ENCODE peak calls at places on chromosomes 3 and 15, in four cellular contexts. N is H9, U is mesenchymal stem cell, X is trophoblast cell. C is an unnamed sample.

GRCh38 chr3:164250923-164251322 is 827.4 kb downstream of the SI start:
- DNase-seq in X (no peak), U (no peak), N (no peak), C (no peak)

GRCh38 chr15:90047956-90048575 is 46.9 kb downstream of the ZNF710 start:
- DNase-seq in U (no peak), X (no peak), N (no peak), C (no peak)

GRCh38 chr3:117495620-117496019 is 786.0 kb downstream of the TUSC7 start:
- DNase-seq in X (no peak), U (no peak), N (no peak), C (no peak)

GRCh38 chr3:9201278-9201677 is 48.2 kb downstream of the SRGAP3 start:
- DNase-seq in X (no peak), N (no peak), U (no peak), C (no peak)

GRCh38 chr3:195013411-195013810 is 257.5 kb downstream of the XXYLT1 start:
- DNase-seq in N (no peak), U (no peak), X (no peak), C (no peak)

GRCh38 chr15:66778716-66779115 is 76.7 kb downstream of the SMAD6 start:
- DNase-seq in X (no peak), U (no peak), N (no peak), C (no peak)

GRCh38 chr3:3799173-3800075 is at the start of gene LRRN1:
- DNase-seq in X (no peak), N (peak; percentile 94), U (no peak), C (peak; percentile 76)

GRCh38 chr3:14518893-14519292 is 21.2 kb downstream of the GRIP2 start:
- DNase-seq in X (no peak), U (no peak), N (peak; percentile 10), C (no peak)

GRCh38 chr3:188322135-188322892 is 168.4 kb downstream of the LPP start:
- DNase-seq in N (no peak), X (no peak), U (no peak), C (no peak)

GRCh38 chr3:188326968-188327367 is 173.0 kb downstream of the LPP start:
- DNase-seq in N (no peak), U (peak; percentile 31), X (no peak), C (no peak)

GRCh38 chr3:188323067-188323842 is 169.3 kb downstream of the LPP start:
- DNase-seq in U (no peak), X (no peak), N (no peak), C (no peak)

GRCh38 chr3:188327433-188327832 is 173.5 kb downstream of the LPP start:
- DNase-seq in U (no peak), N (no peak), X (no peak), C (no peak)

GRCh38 chr3:188326111-188326510 is 172.2 kb downstream of the LPP start:
- DNase-seq in U (peak; percentile 41), N (no peak), X (no peak), C (no peak)
- H3K27ac ChIP-seq in U (no peak overlapping the region), N (no peak overlapping the region), X (no peak overlapping the region), C (no peak overlapping the region)

DNA sequence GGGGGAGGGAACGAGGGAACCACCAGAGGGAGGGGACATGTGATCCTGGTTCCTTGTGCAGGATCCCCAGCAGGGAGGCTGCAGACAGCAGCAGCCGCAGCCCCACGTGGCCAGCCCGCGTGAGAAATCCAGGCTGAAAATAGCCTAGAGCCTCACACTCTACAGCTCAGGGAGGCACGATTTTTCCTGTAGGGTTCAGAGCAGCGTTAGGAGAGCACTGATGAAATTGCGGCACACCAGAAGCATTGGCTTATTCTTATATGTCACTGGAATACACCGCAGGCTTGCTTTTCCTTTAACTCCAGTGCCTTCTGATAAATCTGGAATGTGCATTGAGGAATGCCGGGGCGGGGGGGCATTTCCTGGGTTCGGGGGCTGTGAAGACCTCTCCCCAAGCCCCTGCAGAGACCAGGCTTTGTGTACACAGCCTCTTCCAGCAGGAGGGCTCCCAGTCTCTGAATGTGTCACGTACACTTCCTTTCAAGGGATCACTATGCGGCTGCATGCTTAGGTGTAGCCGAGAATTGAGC is 193.0 kb downstream of the ATP10A start:
- DNase-seq in X (peak; percentile 38), U (peak; percentile 10), N (peak; percentile 86), C (peak; percentile 45)
- H3K27ac ChIP-seq in X (peak overlapping the region; percentile 63), U (peak overlapping the region; percentile 48), N (peak overlapping the region; percentile 52), C (no peak overlapping the region)

DNA sequence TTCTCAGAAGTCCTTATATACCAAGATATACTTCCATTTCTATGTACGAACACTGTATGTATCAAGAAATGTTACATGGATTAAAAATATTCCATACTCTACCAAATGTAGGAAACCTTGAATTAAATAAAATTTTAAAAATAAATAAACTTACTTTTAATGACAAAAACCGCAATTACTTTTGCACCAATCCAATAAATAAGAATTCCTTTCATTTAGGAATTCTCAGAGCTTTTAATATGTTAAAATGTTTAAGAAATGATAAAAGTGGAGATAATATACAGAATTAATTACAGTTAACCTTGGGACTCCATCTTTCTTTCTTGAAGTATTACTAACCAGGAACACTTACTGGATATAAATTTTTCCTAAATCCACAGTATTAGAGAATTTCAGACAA is 272.7 kb downstream of the CNTN6 start:
- DNase-seq in U (no peak), N (no peak), X (no peak), C (no peak)
- H3K27ac ChIP-seq in U (no peak overlapping the region), N (no peak overlapping the region), X (no peak overlapping the region), C (no peak overlapping the region)

GRCh38 chr3:66427352-66427751 is 73.5 kb downstream of the LRIG1 start:
- DNase-seq in N (no peak), U (no peak), X (no peak), C (no peak)

GRCh38 chr3:66423791-66424190 is 77.0 kb downstream of the LRIG1 start:
- DNase-seq in N (no peak), U (peak; percentile 85), X (no peak), C (no peak)

GRCh38 chr3:66425032-66425431 is 75.8 kb downstream of the LRIG1 start:
- DNase-seq in N (no peak), U (no peak), X (no peak), C (no peak)

GRCh38 chr3:66426135-66426534 is 74.7 kb downstream of the LRIG1 start:
- DNase-seq in X (no peak), U (no peak), N (no peak), C (no peak)

DNA sequence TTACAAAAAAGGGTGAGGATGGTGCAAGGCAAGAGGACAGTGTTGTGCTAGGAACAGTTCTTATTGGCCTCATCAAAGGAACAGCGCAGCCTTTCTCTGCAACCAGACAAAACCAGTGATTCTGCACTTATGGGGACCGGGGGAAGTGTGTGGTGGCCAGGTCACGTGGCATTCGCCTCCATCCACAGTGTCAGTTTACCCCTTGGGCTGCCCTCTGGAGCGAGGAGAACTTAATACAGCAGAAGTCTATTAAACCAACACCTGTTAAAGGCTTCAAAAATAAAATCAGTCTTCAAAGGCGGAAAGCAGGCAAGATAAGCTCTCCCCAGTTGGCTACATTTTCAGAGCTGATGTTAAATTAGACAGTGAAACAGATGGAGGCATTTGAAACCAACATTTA is 75.3 kb downstream of the LRIG1 start:
- DNase-seq in U (no peak), N (no peak), X (no peak), C (no peak)
- H3K27ac ChIP-seq in U (no peak overlapping the region), N (no peak overlapping the region), X (no peak overlapping the region), C (no peak overlapping the region)

C was measured in substantia nigra.